ENCODE peak calls at places on chromosome 15, in seven cellular contexts. N is fibroblast of pulmonary artery, B is BJ, P is cardiac muscle cell, E is left ventricle myocardium inferior, R is A549, H is ovary. K is an unnamed sample.

GRCh38 chr15:94592495-94592894 is 361.1 kb downstream of the MCTP2 start:
- DNase-seq in N (no peak), B (no peak), P (no peak), E (no peak), R (no peak), H (no peak), K (no peak)

GRCh38 chr15:74958320-74958907 is 1.8 kb upstream of the RPP25 start:
- DNase-seq in N (no peak), B (no peak), P (peak), E (peak), R (peak), H (no peak), K (no peak)

GRCh38 chr15:99073008-99073714 is 31.7 kb upstream of the SYNM start:
- DNase-seq in N (no peak), B (no peak), P (no peak), E (no peak), R (no peak), H (no peak), K (no peak)

GRCh38 chr15:74333093-74333492 is 34.4 kb downstream of the CYP11A1 start:
- DNase-seq in N (no peak), B (no peak), P (no peak), E (no peak), R (no peak), H (no peak), K (no peak)

GRCh38 chr15:58292761-58293175 is 139.0 kb upstream of the LIPC start:
- DNase-seq in N (no peak), B (no peak), P (no peak), E (no peak), R (no peak), H (no peak), K (no peak)

GRCh38 chr15:36793205-36793604 is 213.8 kb downstream of the CDIN1 start:
- DNase-seq in N (no peak), B (no peak), P (peak), E (no peak), R (no peak), H (no peak), K (no peak)

GRCh38 chr15:97036301-97036700 is 705.8 kb downstream of the NR2F2 start:
- DNase-seq in N (no peak), B (no peak), P (no peak), E (no peak), R (no peak), H (no peak), K (no peak)

GRCh38 chr15:66006986-66007385 is 137.7 kb downstream of the RAB11A start:
- DNase-seq in N (peak), B (no peak), P (no peak), E (no peak), R (peak), H (no peak), K (peak)

GRCh38 chr15:71572452-71573053 is 237.8 kb upstream of the NR2E3 start:
- DNase-seq in N (peak), B (no peak), P (no peak), E (no peak), R (peak), H (no peak), K (no peak)

GRCh38 chr15:36232491-36232890 is 346.9 kb upstream of the CDIN1 start:
- DNase-seq in N (no peak), B (no peak), P (no peak), E (no peak), R (no peak), H (no peak), K (no peak)

GRCh38 chr15:72873379-72874233 is 90.0 kb upstream of the ADPGK start:
- DNase-seq in N (no peak), B (no peak), P (no peak), E (no peak), R (no peak), H (no peak), K (no peak)

GRCh38 chr15:68469162-68470048 is 37.4 kb upstream of the ITGA11 start:
- DNase-seq in N (no peak), B (peak), P (no peak), E (no peak), R (no peak), H (no peak), K (no peak)

GRCh38 chr15:88657326-88658069 is 18.7 kb downstream of the ISG20 start:
- DNase-seq in N (peak), B (no peak), P (peak), E (no peak), R (peak), H (no peak), K (no peak)

GRCh38 chr15:81843226-81843625 is 202.6 kb downstream of the MEX3B start:
- DNase-seq in N (no peak), B (no peak), P (no peak), E (no peak), R (no peak), H (no peak), K (no peak)

GRCh38 chr15:99421172-99421656 is 144.6 kb upstream of the MEF2A start:
- DNase-seq in N (peak), B (no peak), P (no peak), E (no peak), R (no peak), H (peak), K (no peak)

GRCh38 chr15:55991841-55992768 is 1.3 kb downstream of the NEDD4 start:
- DNase-seq in N (peak), B (no peak), P (no peak), E (no peak), R (no peak), H (no peak), K (no peak)

GRCh38 chr15:63226155-63226883 is 36.9 kb downstream of the RAB8B start:
- DNase-seq in N (no peak), B (no peak), P (no peak), E (no peak), R (no peak), H (no peak), K (no peak)

GRCh38 chr15:73571346-73571745 is 61.8 kb downstream of the NPTN start:
- DNase-seq in N (no peak), B (no peak), P (no peak), E (no peak), R (no peak), H (no peak), K (peak)

GRCh38 chr15:71480566-71480965 is 329.8 kb upstream of the NR2E3 start:
- DNase-seq in N (no peak), B (no peak), P (no peak), E (no peak), R (no peak), H (no peak), K (no peak)

GRCh38 chr15:70095387-70096214 is 2.1 kb downstream of the TLE3 start:
- DNase-seq in N (no peak), B (no peak), P (peak), E (no peak), R (no peak), H (peak), K (no peak)

GRCh38 chr15:101138913-101139880 is 112.7 kb downstream of the CHSY1 start:
- DNase-seq in N (no peak), B (no peak), P (no peak), E (no peak), R (no peak), H (no peak), K (no peak)

GRCh38 chr15:59372352-59373211 is at the start of gene MYO1E:
- DNase-seq in N (peak), B (peak), P (peak), E (peak), R (peak), H (peak), K (peak)

GRCh38 chr15:97598353-97598798 is 362.1 kb upstream of the ARRDC4 start:
- DNase-seq in N (no peak), B (no peak), P (no peak), E (no peak), R (no peak), H (no peak), K (no peak)

GRCh38 chr15:100132309-100132708 is 209.5 kb downstream of the ADAMTS17 start:
- DNase-seq in N (no peak), B (no peak), P (no peak), E (no peak), R (no peak), H (no peak), K (no peak)

GRCh38 chr15:69081310-69082004 is 67.0 kb downstream of the NOX5 start:
- DNase-seq in N (peak), B (no peak), P (no peak), E (peak), R (no peak), H (peak), K (no peak)

GRCh38 chr15:67331676-67332075 is 77.1 kb downstream of the IQCH start:
- DNase-seq in N (no peak), B (no peak), P (peak), E (peak), R (no peak), H (no peak), K (no peak)

GRCh38 chr15:23877502-23878412 is 190.7 kb upstream of the NDN start:
- DNase-seq in N (peak), B (no peak), P (peak), E (peak), R (peak), H (peak), K (no peak)

GRCh38 chr15:26891448-26891881 is 24.6 kb downstream of the GABRA5 start:
- DNase-seq in N (peak), B (no peak), P (peak), E (peak), R (peak), H (no peak), K (peak)

GRCh38 chr15:73628976-73629854 is 4.0 kb downstream of the NPTN start:
- DNase-seq in N (no peak), B (no peak), P (peak), E (no peak), R (no peak), H (no peak), K (no peak)

GRCh38 chr15:51751687-51752683 is 588 bp downstream of the TMOD2 start:
- DNase-seq in N (peak), B (no peak), P (peak), E (peak), R (peak), H (peak), K (no peak)

GRCh38 chr15:68113751-68114150 is 59.6 kb downstream of the PIAS1 start:
- DNase-seq in N (no peak), B (no peak), P (no peak), E (no peak), R (no peak), H (no peak), K (no peak)

GRCh38 chr15:77615472-77615871 is 17.2 kb downstream of the LINGO1 start:
- DNase-seq in N (no peak), B (no peak), P (no peak), E (no peak), R (no peak), H (no peak), K (no peak)

GRCh38 chr15:77620297-77620696 is 12.4 kb downstream of the LINGO1 start:
- DNase-seq in N (no peak), B (no peak), P (no peak), E (no peak), R (no peak), H (no peak), K (no peak)

GRCh38 chr15:77616072-77616471 is 16.6 kb downstream of the LINGO1 start:
- DNase-seq in N (no peak), B (no peak), P (no peak), E (no peak), R (no peak), H (no peak), K (no peak)

GRCh38 chr15:77619883-77620282 is 12.8 kb downstream of the LINGO1 start:
- DNase-seq in N (no peak), B (no peak), P (no peak), E (no peak), R (no peak), H (no peak), K (no peak)

DNA sequence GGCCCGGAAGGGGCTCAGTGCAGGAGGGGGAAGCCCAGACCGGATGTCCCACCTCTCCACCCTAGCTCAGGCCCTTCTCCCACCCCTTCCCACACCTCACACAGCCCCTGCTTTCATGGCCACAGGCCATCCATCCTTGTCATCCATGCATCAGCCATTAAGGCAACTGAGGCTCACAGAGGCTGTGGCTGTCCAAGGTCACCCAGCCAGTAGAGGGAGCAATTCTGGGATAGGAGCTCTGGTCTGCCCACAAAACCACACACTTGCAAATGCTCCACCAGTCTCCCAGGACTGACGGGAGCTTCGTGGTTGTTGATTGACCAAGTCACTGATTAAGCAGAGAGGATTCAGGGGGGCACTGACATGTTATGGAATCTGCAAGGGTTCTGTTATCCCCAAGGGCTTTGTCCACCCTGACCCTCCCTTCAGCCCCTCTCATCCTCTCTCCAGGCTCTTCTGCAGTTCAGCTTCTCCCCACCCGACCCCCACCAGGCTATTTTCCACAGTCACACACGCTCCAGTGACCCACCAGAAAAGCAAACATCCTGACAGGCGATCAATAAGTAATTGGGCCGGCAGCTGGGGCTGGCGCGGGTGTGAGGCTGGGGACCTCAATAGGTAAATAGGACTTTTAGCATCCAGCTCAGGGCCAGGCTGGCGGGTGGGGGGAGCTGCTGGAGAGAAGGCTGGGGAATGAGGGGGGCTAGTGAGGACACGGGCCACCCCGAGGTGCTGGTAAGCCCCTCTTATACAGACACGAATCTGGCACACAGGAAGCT is 15.0 kb downstream of the LINGO1 start:
- DNase-seq in N (peak), B (no peak), P (no peak), E (no peak), R (peak), H (no peak), K (peak)
- TF ChIP-seq CTCF in N (peak), B (peak), P (peak), E (peak), R (peak), H (no peak), K (peak)

GRCh38 chr15:89912145-89912673 is 543 bp downstream of the ARPIN start:
- DNase-seq in N (peak), B (no peak), P (peak), E (peak), R (peak), H (peak), K (no peak)

GRCh38 chr15:89916660-89917059 is 3.9 kb upstream of the ARPIN start:
- DNase-seq in N (no peak), B (no peak), P (no peak), E (no peak), R (no peak), H (no peak), K (no peak)

GRCh38 chr15:89910891-89911626 is 1.7 kb downstream of the ARPIN start:
- DNase-seq in N (no peak), B (no peak), P (no peak), E (no peak), R (no peak), H (no peak), K (no peak)

GRCh38 chr15:89909611-89910010 is 3.1 kb downstream of the ARPIN start:
- DNase-seq in N (no peak), B (no peak), P (no peak), E (no peak), R (no peak), H (no peak), K (no peak)

GRCh38 chr15:89912674-89913396 is at the start of gene ARPIN:
- DNase-seq in N (peak), B (no peak), P (peak), E (peak), R (peak), H (peak), K (no peak)
- H3K4me3 ChIP-seq in N (peak), B (peak), P (peak), E (peak), R (peak), H (peak), K (peak)

DNA sequence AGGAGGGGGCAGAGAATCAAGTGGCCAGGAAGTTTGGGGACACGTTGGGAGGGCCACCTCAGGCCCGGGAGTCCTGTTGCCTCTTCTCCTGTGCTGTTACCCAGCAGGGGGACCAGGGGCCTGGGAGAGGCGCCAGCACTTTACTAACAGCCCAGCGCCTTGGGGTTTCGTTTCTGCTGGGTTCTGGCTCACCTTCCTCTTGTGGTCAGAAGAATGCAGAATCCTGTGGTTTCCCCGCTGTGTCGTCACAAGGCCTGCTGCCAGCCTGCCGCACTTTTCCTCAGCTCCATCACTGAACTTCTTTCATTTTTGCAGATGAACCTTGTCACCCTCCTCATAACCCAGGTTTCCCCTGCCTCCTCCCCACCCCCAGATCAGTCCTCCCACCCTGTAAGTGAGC is 67.7 kb downstream of the SLC30A4 start:
- DNase-seq in N (peak), B (peak), P (no peak), E (peak), R (peak), H (peak), K (peak)
- TF ChIP-seq CTCF in N (peak), B (peak), P (peak), E (no peak), R (no peak), H (no peak), K (no peak)

GRCh38 chr15:60620707-60621106 is 141.8 kb upstream of the ICE2 start:
- DNase-seq in N (peak), B (no peak), P (peak), E (no peak), R (no peak), H (no peak), K (no peak)

GRCh38 chr15:60618206-60618605 is 139.3 kb upstream of the ICE2 start:
- DNase-seq in N (no peak), B (no peak), P (no peak), E (no peak), R (no peak), H (no peak), K (no peak)

GRCh38 chr15:60616628-60617027 is 137.7 kb upstream of the ICE2 start:
- DNase-seq in N (no peak), B (no peak), P (no peak), E (no peak), R (no peak), H (no peak), K (no peak)

GRCh38 chr15:60616147-60616546 is 137.2 kb upstream of the ICE2 start:
- DNase-seq in N (no peak), B (no peak), P (no peak), E (no peak), R (no peak), H (no peak), K (no peak)

GRCh38 chr15:60619131-60619530 is 140.2 kb upstream of the ICE2 start:
- DNase-seq in N (no peak), B (no peak), P (no peak), E (no peak), R (no peak), H (no peak), K (no peak)
- H3K4me3 ChIP-seq in N (no peak), B (no peak), P (no peak), E (no peak), R (no peak), H (no peak), K (no peak)

GRCh38 chr15:91871138-91871537 is 17.6 kb downstream of the SLCO3A1 start:
- DNase-seq in N (no peak), B (no peak), P (no peak), E (no peak), R (no peak), H (no peak), K (no peak)

GRCh38 chr15:91871797-91872196 is 18.3 kb downstream of the SLCO3A1 start:
- DNase-seq in N (peak), B (no peak), P (no peak), E (no peak), R (no peak), H (no peak), K (no peak)

GRCh38 chr15:91873133-91873526 is 19.6 kb downstream of the SLCO3A1 start:
- DNase-seq in N (no peak), B (no peak), P (no peak), E (no peak), R (no peak), H (no peak), K (no peak)

GRCh38 chr15:91874992-91875651 is 21.6 kb downstream of the SLCO3A1 start:
- DNase-seq in N (no peak), B (no peak), P (peak), E (no peak), R (no peak), H (no peak), K (no peak)

DNA sequence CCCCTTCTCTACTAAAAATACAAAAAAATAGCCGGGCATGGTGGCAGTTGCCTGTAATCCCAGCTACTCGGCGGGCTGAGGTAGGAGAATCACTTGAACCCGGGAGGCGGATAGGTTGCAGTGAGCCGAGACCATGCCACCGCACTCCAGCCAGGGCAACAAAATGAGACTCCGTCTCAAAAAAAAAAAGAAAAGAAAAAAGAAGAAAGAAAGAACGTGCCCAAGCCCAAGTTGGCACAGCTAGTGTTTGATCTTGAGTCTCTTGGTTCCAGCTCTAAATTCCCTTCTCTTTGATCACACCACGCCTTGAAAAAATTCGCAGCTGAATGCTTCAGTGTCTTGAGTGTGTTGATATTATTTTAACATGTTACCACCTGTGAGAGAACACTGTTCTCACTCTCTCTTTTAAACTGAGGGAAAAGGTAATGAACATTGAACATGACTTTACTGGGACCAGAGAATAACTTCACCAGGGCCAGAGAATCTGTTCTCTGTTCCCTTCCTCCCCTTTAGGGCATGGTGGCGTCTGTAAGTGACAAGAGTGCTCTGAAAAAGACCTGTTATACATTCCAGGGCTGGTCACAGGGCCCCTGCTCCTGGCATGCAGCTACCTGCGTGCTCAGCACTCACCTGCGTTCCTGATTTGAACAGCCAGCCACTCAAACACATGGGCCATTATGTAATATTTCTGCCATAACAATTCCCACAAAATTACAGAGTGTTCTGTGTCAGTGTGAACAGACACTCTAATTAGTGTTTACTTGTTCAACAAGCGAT is 19.0 kb downstream of the SLCO3A1 start:
- DNase-seq in N (no peak), B (no peak), P (no peak), E (no peak), R (no peak), H (no peak), K (no peak)
- TF ChIP-seq CTCF in N (no peak), B (no peak), P (no peak), E (no peak), R (no peak), H (no peak), K (no peak)

DNA sequence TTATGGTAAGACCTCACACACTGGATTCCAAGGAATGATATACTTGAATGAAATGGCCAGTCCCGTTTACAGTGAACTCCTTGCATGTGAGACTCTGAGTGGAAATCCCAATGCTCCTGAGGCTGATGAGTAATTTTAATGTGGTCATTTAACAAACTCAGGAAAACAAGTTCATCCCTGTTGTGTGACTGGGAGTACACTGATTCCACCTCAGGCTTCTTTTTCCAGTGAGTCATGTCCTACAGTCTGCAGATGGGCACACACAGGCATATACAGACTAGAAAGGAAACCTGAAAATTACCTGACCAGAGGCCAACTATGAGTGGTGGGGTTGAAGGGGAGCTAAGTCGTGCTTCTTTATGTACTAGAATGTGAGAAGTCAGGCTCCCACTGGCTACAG is 5.8 kb downstream of the SQOR start:
- DNase-seq in N (peak), B (peak), P (no peak), E (no peak), R (peak), H (no peak), K (peak)
- H3K4me3 ChIP-seq in N (no peak), B (no peak), P (no peak), E (no peak), R (peak), H (no peak), K (peak)